ENCODE peak calls at places on chromosomes 7 and 10, in five cellular contexts. One of them, this sample, is unnamed.

GRCh38 chr10:70341016-70341415 is 41.4 kb downstream of the LRRC20 start:
- DNase-seq in HT-29: no peak
- DNase-seq in WTC11: no peak
- DNase-seq in H4: no peak
- DNase-seq in progenitor cell of endocrine pancreas: no peak
- DNase-seq in this sample: no peak

GRCh38 chr10:72756674-72757385 is 64.9 kb downstream of the MCU start:
- DNase-seq in HT-29: no peak
- DNase-seq in WTC11: peak
- DNase-seq in H4: no peak
- DNase-seq in progenitor cell of endocrine pancreas: no peak
- DNase-seq in this sample: no peak

GRCh38 chr10:49000437-49001398 is 61.1 kb upstream of the LRRC18 start:
- DNase-seq in HT-29: no peak
- DNase-seq in WTC11: no peak
- DNase-seq in H4: no peak
- DNase-seq in progenitor cell of endocrine pancreas: no peak
- DNase-seq in this sample: no peak

GRCh38 chr10:90927293-90927692 is 6.4 kb upstream of the ANKRD1 start:
- DNase-seq in HT-29: no peak
- DNase-seq in WTC11: no peak
- DNase-seq in H4: no peak
- DNase-seq in progenitor cell of endocrine pancreas: no peak
- DNase-seq in this sample: no peak

GRCh38 chr10:117439243-117439912 is 64.1 kb upstream of the PDZD8 start:
- DNase-seq in HT-29: no peak
- DNase-seq in WTC11: no peak
- DNase-seq in H4: no peak
- DNase-seq in progenitor cell of endocrine pancreas: no peak
- DNase-seq in this sample: no peak

GRCh38 chr10:90148121-90148855 is 446.9 kb downstream of the KIF20B start:
- DNase-seq in HT-29: peak
- DNase-seq in WTC11: no peak
- DNase-seq in H4: peak
- DNase-seq in progenitor cell of endocrine pancreas: no peak
- DNase-seq in this sample: no peak

GRCh38 chr7:956031-956430 is 1.6 kb upstream of the ADAP1 start:
- DNase-seq in HT-29: no peak
- DNase-seq in WTC11: peak
- DNase-seq in H4: no peak
- DNase-seq in progenitor cell of endocrine pancreas: no peak
- DNase-seq in this sample: no peak

GRCh38 chr7:155638366-155638765 is 6.1 kb upstream of the RBM33 start:
- DNase-seq in HT-29: no peak
- DNase-seq in WTC11: no peak
- DNase-seq in H4: no peak
- DNase-seq in progenitor cell of endocrine pancreas: no peak
- DNase-seq in this sample: no peak

GRCh38 chr10:57694956-57695605 is 572.6 kb downstream of the IPMK start:
- DNase-seq in HT-29: no peak
- DNase-seq in WTC11: no peak
- DNase-seq in H4: no peak
- DNase-seq in progenitor cell of endocrine pancreas: no peak
- DNase-seq in this sample: no peak

GRCh38 chr10:3563298-3563697 is 221.7 kb downstream of the KLF6 start:
- DNase-seq in HT-29: no peak
- DNase-seq in WTC11: no peak
- DNase-seq in H4: no peak
- DNase-seq in progenitor cell of endocrine pancreas: no peak
- DNase-seq in this sample: no peak

GRCh38 chr7:158957921-158958471 is 101.6 kb downstream of the DYNC2I1 start:
- DNase-seq in HT-29: peak
- DNase-seq in WTC11: peak
- DNase-seq in H4: no peak
- DNase-seq in progenitor cell of endocrine pancreas: no peak
- DNase-seq in this sample: no peak

GRCh38 chr10:11586170-11586569 is 25.3 kb downstream of the USP6NL start:
- DNase-seq in HT-29: no peak
- DNase-seq in WTC11: no peak
- DNase-seq in H4: no peak
- DNase-seq in progenitor cell of endocrine pancreas: no peak
- DNase-seq in this sample: no peak

GRCh38 chr10:110303681-110304080 is 1.0 kb downstream of the SMNDC1 start:
- DNase-seq in HT-29: peak
- DNase-seq in WTC11: no peak
- DNase-seq in H4: no peak
- DNase-seq in progenitor cell of endocrine pancreas: no peak
- DNase-seq in this sample: no peak

GRCh38 chr10:102962259-102962658 is 44.2 kb downstream of the CNNM2 start:
- DNase-seq in HT-29: no peak
- DNase-seq in WTC11: no peak
- DNase-seq in H4: no peak
- DNase-seq in progenitor cell of endocrine pancreas: no peak
- DNase-seq in this sample: no peak

GRCh38 chr10:108905821-108906220 is 1017.5 kb downstream of the XPNPEP1 start:
- DNase-seq in HT-29: no peak
- DNase-seq in WTC11: no peak
- DNase-seq in H4: no peak
- DNase-seq in progenitor cell of endocrine pancreas: no peak
- DNase-seq in this sample: no peak

GRCh38 chr7:73885433-73885974 is 24.5 kb downstream of the TMEM270 start:
- DNase-seq in HT-29: no peak
- DNase-seq in WTC11: no peak
- DNase-seq in H4: no peak
- DNase-seq in progenitor cell of endocrine pancreas: no peak
- DNase-seq in this sample: no peak

GRCh38 chr7:153388611-153389010 is 629.1 kb downstream of the ACTR3B start:
- DNase-seq in HT-29: no peak
- DNase-seq in WTC11: no peak
- DNase-seq in H4: no peak
- DNase-seq in progenitor cell of endocrine pancreas: no peak
- DNase-seq in this sample: no peak

GRCh38 chr10:52334595-52334994 is 20.5 kb downstream of the DKK1 start:
- DNase-seq in HT-29: no peak
- DNase-seq in WTC11: no peak
- DNase-seq in H4: no peak
- DNase-seq in progenitor cell of endocrine pancreas: no peak
- DNase-seq in this sample: no peak

GRCh38 chr7:93092757-93093370 is 24.9 kb downstream of the SAMD9 start:
- DNase-seq in HT-29: peak
- DNase-seq in WTC11: no peak
- DNase-seq in H4: no peak
- DNase-seq in progenitor cell of endocrine pancreas: no peak
- DNase-seq in this sample: no peak

GRCh38 chr7:2759736-2760097 is 71.7 kb downstream of the AMZ1 start:
- DNase-seq in HT-29: no peak
- DNase-seq in WTC11: no peak
- DNase-seq in H4: no peak
- DNase-seq in progenitor cell of endocrine pancreas: no peak
- DNase-seq in this sample: no peak

GRCh38 chr10:69359089-69360025 is 57.4 kb downstream of the TACR2 start:
- DNase-seq in HT-29: no peak
- DNase-seq in WTC11: no peak
- DNase-seq in H4: no peak
- DNase-seq in progenitor cell of endocrine pancreas: no peak
- DNase-seq in this sample: no peak

GRCh38 chr10:34775044-34775637 is 40.0 kb downstream of the PARD3 start:
- DNase-seq in HT-29: no peak
- DNase-seq in WTC11: no peak
- DNase-seq in H4: no peak
- DNase-seq in progenitor cell of endocrine pancreas: no peak
- DNase-seq in this sample: no peak

GRCh38 chr10:93818086-93818485 is 60.4 kb downstream of the LGI1 start:
- DNase-seq in HT-29: no peak
- DNase-seq in WTC11: no peak
- DNase-seq in H4: no peak
- DNase-seq in progenitor cell of endocrine pancreas: no peak
- DNase-seq in this sample: no peak

GRCh38 chr10:48819806-48820205 is 119.8 kb downstream of the LRRC18 start:
- DNase-seq in HT-29: no peak
- DNase-seq in WTC11: no peak
- DNase-seq in H4: no peak
- DNase-seq in progenitor cell of endocrine pancreas: no peak
- DNase-seq in this sample: no peak

GRCh38 chr7:90842430-90842788 is 246.3 kb downstream of the CDK14 start:
- DNase-seq in HT-29: no peak
- DNase-seq in WTC11: no peak
- DNase-seq in H4: no peak
- DNase-seq in progenitor cell of endocrine pancreas: no peak
- DNase-seq in this sample: no peak

GRCh38 chr7:115087437-115087836 is 165.5 kb downstream of the MDFIC start:
- DNase-seq in HT-29: peak
- DNase-seq in WTC11: no peak
- DNase-seq in H4: peak
- DNase-seq in progenitor cell of endocrine pancreas: no peak
- DNase-seq in this sample: no peak

GRCh38 chr7:77587276-77587675 is 50.2 kb downstream of the PTPN12 start:
- DNase-seq in HT-29: no peak
- DNase-seq in WTC11: no peak
- DNase-seq in H4: no peak
- DNase-seq in progenitor cell of endocrine pancreas: no peak
- DNase-seq in this sample: no peak

GRCh38 chr10:22667093-22667480 is 47.3 kb downstream of the PIP4K2A start:
- DNase-seq in HT-29: no peak
- DNase-seq in WTC11: no peak
- DNase-seq in H4: no peak
- DNase-seq in progenitor cell of endocrine pancreas: no peak
- DNase-seq in this sample: no peak

GRCh38 chr10:101644002-101644401 is 51.0 kb downstream of the FBXW4 start:
- DNase-seq in HT-29: no peak
- DNase-seq in WTC11: peak
- DNase-seq in H4: no peak
- DNase-seq in progenitor cell of endocrine pancreas: no peak
- DNase-seq in this sample: no peak

GRCh38 chr7:139630643-139631519 is 107.4 kb downstream of the CLEC2L start:
- DNase-seq in HT-29: no peak
- DNase-seq in WTC11: no peak
- DNase-seq in H4: no peak
- DNase-seq in progenitor cell of endocrine pancreas: no peak
- DNase-seq in this sample: no peak